ENCODE peak calls at places on chromosomes 1 and 21, in five cellular contexts. O is CD4-positive, alpha-beta T cell; N is endothelial cell; R is progenitor cell of endocrine pancreas; K is uterus. W is an unnamed sample.

GRCh38 chr21:32537569-32537881 is 47.8 kb downstream of the TCP10L start:
- DNase-seq in O (no peak), N (no peak), R (no peak), K (no peak), W (no peak)

GRCh38 chr1:159881930-159882839 is 17.8 kb downstream of the CFAP45 start:
- DNase-seq in O (peak; percentile 45), N (peak; percentile 58), R (no peak), K (peak; percentile 57), W (peak; percentile 96)

GRCh38 chr1:65422241-65423203 is 2.1 kb downstream of the LEPR start:
- DNase-seq in O (no peak), N (no peak), R (no peak), K (no peak), W (no peak)

GRCh38 chr1:9717193-9718005 is 65.9 kb downstream of the PIK3CD start:
- DNase-seq in O (peak; percentile 87), N (no peak), R (no peak), K (no peak), W (no peak)

GRCh38 chr1:211258756-211259595 is at the start of gene RCOR3:
- DNase-seq in O (peak; percentile 92), N (peak; percentile 95), R (peak; percentile 95), K (peak; percentile 94), W (peak; percentile 73)

GRCh38 chr21:39938086-39938611 is 70.9 kb downstream of the PCP4 start:
- DNase-seq in O (no peak), N (no peak), R (no peak), K (no peak), W (no peak)

GRCh38 chr1:16120940-16121410 is 34.9 kb downstream of the EPHA2 start:
- DNase-seq in O (no peak), N (no peak), R (no peak), K (no peak), W (no peak)

GRCh38 chr1:246705368-246705767 is 18.8 kb upstream of the SCCPDH start:
- DNase-seq in O (no peak), N (no peak), R (no peak), K (no peak), W (no peak)

GRCh38 chr21:27001526-27001925 is 34.6 kb upstream of the ADAMTS5 start:
- DNase-seq in O (no peak), N (no peak), R (no peak), K (no peak), W (no peak)

GRCh38 chr1:173267453-173267945 is 60.4 kb upstream of the TNFSF4 start:
- DNase-seq in O (no peak), N (no peak), R (no peak), K (no peak), W (no peak)

GRCh38 chr1:166174108-166174507 is 7.3 kb upstream of the FAM78B start:
- DNase-seq in O (no peak), N (no peak), R (no peak), K (no peak), W (no peak)

GRCh38 chr1:234608720-234609527 is 1.1 kb downstream of the IRF2BP2 start:
- DNase-seq in O (peak; percentile 61), N (peak; percentile 56), R (no peak), K (peak; percentile 45), W (no peak)

GRCh38 chr1:190679032-190679431 is 201.4 kb upstream of the BRINP3 start:
- DNase-seq in O (no peak), N (no peak), R (no peak), K (no peak), W (no peak)

GRCh38 chr1:205668951-205669340 is 11.4 kb downstream of the SLC45A3 start:
- DNase-seq in O (no peak), N (no peak), R (no peak), K (no peak), W (no peak)

GRCh38 chr1:228014235-228014930 is 7.6 kb downstream of the WNT3A start:
- DNase-seq in O (no peak), N (no peak), R (peak; percentile 1), K (peak; percentile 15), W (no peak)

GRCh38 chr1:234875953-234876814 is 252.5 kb downstream of the TOMM20 start:
- DNase-seq in O (no peak), N (no peak), R (no peak), K (no peak), W (no peak)

GRCh38 chr1:87329051-87329755 is 523 bp downstream of the LMO4 start:
- DNase-seq in O (no peak), N (peak; percentile 61), R (peak; percentile 48), K (peak; percentile 46), W (no peak)

GRCh38 chr1:97105531-97105930 is 383.9 kb downstream of the PTBP2 start:
- DNase-seq in O (no peak), N (no peak), R (no peak), K (no peak), W (no peak)

GRCh38 chr1:67514299-67514698 is 84.1 kb upstream of the SERBP1 start:
- DNase-seq in O (no peak), N (no peak), R (no peak), K (no peak), W (no peak)

GRCh38 chr1:54112969-54113368 is 39.8 kb downstream of the CDCP2 start:
- DNase-seq in O (no peak), N (no peak), R (no peak), K (no peak), W (no peak)

GRCh38 chr1:89085781-89086180 is 20.8 kb upstream of the GBP1 start:
- DNase-seq in O (peak; percentile 37), N (no peak), R (no peak), K (no peak), W (no peak)

GRCh38 chr1:173554541-173555250 is 48.2 kb downstream of the SLC9C2 start:
- DNase-seq in O (no peak), N (no peak), R (no peak), K (no peak), W (no peak)

GRCh38 chr1:245432221-245432620 is 277.4 kb downstream of the KIF26B start:
- DNase-seq in O (no peak), N (no peak), R (no peak), K (no peak), W (no peak)

GRCh38 chr1:187091666-187092065 is 262.9 kb downstream of the PLA2G4A start:
- DNase-seq in O (no peak), N (no peak), R (no peak), K (no peak), W (no peak)

DNA sequence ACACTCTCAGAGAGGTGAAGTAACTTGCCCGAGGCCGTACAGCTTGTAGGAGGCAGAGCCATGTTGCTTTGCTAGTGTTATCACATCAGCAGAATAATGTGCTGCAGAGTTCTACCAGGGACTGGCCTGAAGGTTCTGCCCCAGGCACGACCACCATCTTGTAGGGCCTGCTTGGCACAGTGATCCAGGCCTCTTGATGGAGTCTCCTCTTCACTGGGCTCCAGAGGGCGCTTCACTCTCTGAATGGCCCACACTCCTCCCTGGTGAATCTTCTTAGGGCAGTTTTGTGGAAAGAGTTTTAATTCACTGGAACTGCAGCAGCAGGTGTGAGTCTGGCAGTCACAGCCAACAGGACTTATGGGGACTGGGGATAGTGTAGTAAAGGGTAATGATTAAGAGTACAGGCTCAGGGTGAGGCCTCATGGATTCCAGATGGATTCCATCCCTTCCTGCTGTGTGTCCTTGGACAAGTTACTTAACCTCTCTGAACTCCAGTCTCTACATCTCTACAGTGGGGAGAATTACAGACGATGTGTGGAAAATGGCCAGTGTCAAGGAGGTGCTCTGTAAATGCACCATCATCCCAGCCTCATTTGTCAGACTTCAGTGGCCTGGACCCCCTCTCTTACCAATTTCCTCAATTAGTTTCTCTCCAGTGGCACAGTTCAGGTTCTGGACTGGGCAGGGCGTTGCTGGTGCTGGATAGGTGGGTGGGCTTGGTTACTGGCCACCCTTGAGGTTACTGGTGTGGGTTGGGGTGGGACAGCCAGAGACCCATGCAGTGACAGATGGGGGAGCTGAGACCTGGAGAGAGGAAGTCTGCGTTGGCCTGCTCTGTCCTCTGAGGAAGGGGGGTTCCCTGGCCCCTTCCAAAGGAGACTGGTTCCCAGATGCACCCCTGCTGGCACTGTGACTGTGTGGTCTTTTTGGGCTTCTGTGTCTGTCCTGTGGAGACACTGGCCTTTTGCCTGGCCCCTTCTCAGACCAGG is 45.9 kb upstream of the CSF3R start:
- DNase-seq in O (no peak), N (no peak), R (no peak), K (no peak), W (no peak)
- TF ChIP-seq CTCF in O (no peak), N (no peak), R (no peak), K (no peak), W (no peak)

DNA sequence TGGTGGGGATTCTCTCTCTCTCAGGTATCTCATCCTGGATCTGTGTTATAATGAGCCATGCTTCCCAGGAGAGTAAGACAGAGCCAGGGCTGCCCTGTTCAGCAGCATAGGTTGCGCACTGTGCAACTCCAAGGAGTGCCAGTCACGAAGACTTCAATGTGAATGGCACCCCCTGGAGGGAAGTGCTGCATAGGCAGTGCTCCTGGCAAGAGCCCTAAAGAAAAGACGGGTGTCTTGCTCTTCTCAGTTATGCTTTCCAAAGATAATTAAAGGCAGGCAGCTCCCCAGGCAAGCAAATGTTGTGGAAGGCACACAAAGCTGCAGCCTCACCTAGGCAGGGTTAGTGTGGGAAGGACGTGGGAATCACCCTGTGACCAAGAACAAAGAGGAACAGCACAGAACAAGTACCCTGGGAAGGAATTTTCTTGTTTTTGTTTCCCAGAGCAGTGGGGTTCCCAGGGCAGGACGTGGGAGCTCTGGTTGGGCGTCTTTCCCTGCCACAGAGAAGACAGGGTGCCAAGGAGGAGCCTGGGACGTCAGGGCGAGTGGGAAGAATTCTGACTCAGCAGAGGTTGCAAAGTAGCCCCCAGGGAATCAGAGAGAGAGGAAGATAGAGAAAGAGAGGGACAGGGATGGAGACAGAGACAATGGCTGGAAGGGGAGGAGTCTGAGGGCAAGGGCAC is 120.9 kb downstream of the KCNN3 start:
- DNase-seq in O (no peak), N (no peak), R (no peak), K (no peak), W (no peak)
- TF ChIP-seq CTCF in O (no peak), N (no peak), R (peak; percentile 28), K (no peak), W (no peak)

DNA sequence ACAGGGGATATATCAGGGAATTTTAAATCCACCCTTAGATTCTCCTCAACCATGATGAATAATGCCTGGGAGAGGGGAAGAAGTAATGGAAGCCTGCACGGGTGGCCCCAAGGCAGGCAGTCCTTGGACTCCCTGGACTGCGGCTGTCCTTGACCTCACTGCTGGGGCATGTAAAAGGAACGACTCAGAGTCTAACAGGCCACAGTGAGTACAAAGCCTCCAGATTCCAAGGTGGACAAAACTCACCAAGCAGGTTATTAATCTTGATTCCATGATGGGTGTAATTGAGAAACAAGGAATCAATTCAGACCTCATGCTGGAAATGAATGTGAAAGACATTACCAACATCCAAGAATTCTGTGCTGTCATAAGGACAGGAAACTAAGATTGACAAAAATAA is 13.0 kb upstream of the ARHGAP29 start:
- DNase-seq in O (no peak), N (no peak), R (peak; percentile 27), K (no peak), W (no peak)
- TF ChIP-seq CTCF in O (no peak), N (no peak), R (no peak), K (no peak), W (no peak)

GRCh38 chr1:109112056-109112651 is 1.8 kb upstream of the ELAPOR1 start:
- DNase-seq in O (no peak), N (no peak), R (no peak), K (no peak), W (no peak)
- TF ChIP-seq CTCF in O (no peak), N (no peak), R (no peak), K (no peak), W (no peak)

DNA sequence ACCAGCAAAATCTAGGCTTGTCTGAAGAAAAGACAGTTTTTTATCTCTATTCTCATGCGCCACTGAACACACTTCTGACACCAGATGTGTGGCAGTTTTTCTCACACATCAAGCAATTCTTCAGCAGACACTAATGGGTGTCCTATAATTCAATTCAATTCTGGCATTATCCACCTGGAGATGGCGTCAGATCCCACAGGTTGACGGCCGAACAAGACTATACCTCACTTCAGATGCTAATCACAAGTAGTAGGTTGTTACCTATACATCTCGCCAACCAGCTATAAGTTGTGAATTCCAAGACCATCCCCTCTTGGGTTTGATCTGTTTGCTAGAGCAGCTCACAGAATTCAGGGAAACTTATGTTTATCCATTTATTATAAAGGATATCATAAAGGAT is 89.9 kb upstream of the ARTN start:
- DNase-seq in O (no peak), N (no peak), R (no peak), K (no peak), W (no peak)
- TF ChIP-seq CTCF in O (no peak), N (no peak), R (no peak), K (no peak), W (no peak)

W was measured in omental fat pad.